ENCODE peak calls at places on chromosomes 11 and 22, in five cellular contexts. G is psoas muscle; Y is KBM-7; C is NCI-H146; M is stimulated activated CD4-positive, alpha-beta T cell treated with anti-CD3 and anti-CD28 coated beads, TNF-alpha, amount 100 ng/mL, for 1 hour. U is an unnamed sample.

GRCh38 chr11:127345819-127346459 is 345.4 kb upstream of the KIRREL3 start:
- DNase-seq in G (no peak), M (no peak), Y (peak), C (peak), U (peak)

GRCh38 chr11:35785287-35786167 is 123.0 kb downstream of the TRIM44 start:
- DNase-seq in G (no peak), C (peak), Y (no peak), M (no peak), U (peak)

GRCh38 chr22:44523981-44524759 is 26.1 kb upstream of the RTL6 start:
- DNase-seq in Y (no peak), M (no peak), C (no peak), G (no peak), U (peak)

GRCh38 chr11:10459029-10459970 is 4.2 kb downstream of the AMPD3 start:
- DNase-seq in G (no peak), C (no peak), Y (peak), M (peak), U (peak)

GRCh38 chr11:11075515-11076171 is 217.8 kb upstream of the ZBED5 start:
- DNase-seq in Y (peak), G (no peak), C (no peak), M (no peak), U (no peak)

GRCh38 chr11:130798801-130799200 is 117.5 kb downstream of the SNX19 start:
- DNase-seq in M (no peak), C (no peak), Y (no peak), G (no peak), U (peak)

GRCh38 chr11:92839450-92839849 is 130.0 kb upstream of the MTNR1B start:
- DNase-seq in Y (no peak), G (no peak), M (no peak), C (no peak), U (no peak)

GRCh38 chr11:8286886-8287285 is 23.2 kb upstream of the LMO1 start:
- DNase-seq in G (no peak), M (no peak), Y (no peak), C (no peak), U (no peak)

GRCh38 chr11:124983674-124984511 is 29.9 kb downstream of the CCDC15 start:
- DNase-seq in C (no peak), G (peak), M (no peak), Y (no peak), U (no peak)

GRCh38 chr11:67275606-67276409 is 9.5 kb downstream of the GRK2 start:
- DNase-seq in G (peak), C (no peak), M (no peak), Y (no peak), U (no peak)